ENCODE peak calls at places on chromosomes 16 and 17, in ten cellular contexts. F, G, O, C, W, J, Z, I, D and X are unnamed samples.

GRCh38 chr17:30858556-30859250 is 26.9 kb downstream of the ATAD5 start:
- DNase-seq in F (no peak), G (peak; percentile 38), O (no peak), C (peak; percentile 1), W (no peak), J (no peak), Z (no peak), I (no peak), D (no peak), X (no peak)

GRCh38 chr16:89079434-89079833 is 14.2 kb upstream of the ACSF3 start:
- DNase-seq in F (no peak), G (no peak), O (no peak), C (no peak), W (no peak), J (no peak), Z (no peak), I (no peak), D (no peak), X (no peak)

GRCh38 chr17:4319221-4319620 is 47.3 kb downstream of the UBE2G1 start:
- DNase-seq in F (no peak), G (no peak), O (no peak), C (no peak), W (no peak), J (no peak), Z (no peak), I (no peak), D (no peak), X (no peak)

GRCh38 chr16:51401673-51402072 is 250.6 kb upstream of the SALL1 start:
- DNase-seq in F (no peak), G (no peak), O (no peak), C (no peak), W (no peak), J (no peak), Z (no peak), I (no peak), D (no peak), X (no peak)

GRCh38 chr16:1828645-1829410 is 1.8 kb downstream of the FAHD1 start:
- DNase-seq in F (no peak), G (no peak), O (peak; percentile 69), C (no peak), W (no peak), J (no peak), Z (no peak), I (no peak), D (no peak), X (no peak)

GRCh38 chr16:10040136-10041080 is 141.8 kb downstream of the GRIN2A start:
- DNase-seq in F (no peak), G (no peak), O (no peak), C (no peak), W (no peak), J (no peak), Z (no peak), I (no peak), D (no peak), X (no peak)

GRCh38 chr17:73625006-73625405 is 19.2 kb downstream of the SDK2 start:
- DNase-seq in F (no peak), G (no peak), O (no peak), C (no peak), W (no peak), J (no peak), Z (peak; percentile 57), I (no peak), D (no peak), X (no peak)

GRCh38 chr17:62085511-62086408 is 20.7 kb upstream of the MED13 start:
- DNase-seq in F (no peak), G (no peak), O (no peak), C (no peak), W (no peak), J (no peak), Z (no peak), I (peak; percentile 43), D (no peak), X (no peak)

GRCh38 chr16:3087243-3087791 is 11.8 kb downstream of the ZSCAN10 start:
- DNase-seq in F (no peak), G (no peak), O (peak; percentile 22), C (no peak), W (no peak), J (no peak), Z (no peak), I (no peak), D (no peak), X (peak; percentile 66)

GRCh38 chr16:68524069-68524820 is 14.8 kb upstream of the ZFP90 start:
- DNase-seq in F (no peak), G (no peak), O (no peak), C (no peak), W (no peak), J (no peak), Z (no peak), I (no peak), D (no peak), X (no peak)